ENCODE peak calls at places on chromosomes 16 and 17, in seven cellular contexts. V, Z, G, K, M, T and Y are unnamed samples.

GRCh38 chr16:87628940-87629339 is 26.6 kb downstream of the JPH3 start:
- DNase-seq in M (no peak), G (no peak), K (peak), Z (no peak), V (no peak), T (no peak), Y (no peak)

GRCh38 chr17:72259977-72260376 is 139.2 kb downstream of the SOX9 start:
- DNase-seq in V (no peak), Z (peak), T (no peak), M (no peak), K (no peak), G (no peak), Y (no peak)

GRCh38 chr17:55705847-55706246 is 16.8 kb downstream of the TMEM100 start:
- DNase-seq in K (no peak), G (no peak), Z (no peak), T (no peak), V (no peak), M (no peak), Y (no peak)

GRCh38 chr17:64388961-64389565 is 1.6 kb downstream of the PECAM1 start:
- DNase-seq in Z (no peak), G (no peak), K (no peak), M (no peak), T (no peak), V (no peak), Y (no peak)

GRCh38 chr17:60356947-60357346 is 35.0 kb downstream of the USP32 start:
- DNase-seq in K (no peak), G (no peak), Z (no peak), V (no peak), T (no peak), M (no peak), Y (peak)

GRCh38 chr17:62653831-62654829 is 26.7 kb downstream of the MRC2 start:
- DNase-seq in M (peak), T (peak), Z (peak), K (peak), V (peak), G (peak), Y (peak)

GRCh38 chr17:28570716-28571254 is 539 bp downstream of the PIGS start:
- DNase-seq in T (peak), M (no peak), K (peak), G (no peak), Z (peak), V (peak), Y (peak)

GRCh38 chr17:30396129-30396528 is 17.4 kb downstream of the CPD start:
- DNase-seq in V (no peak), G (no peak), Z (no peak), T (no peak), M (no peak), K (no peak), Y (no peak)

GRCh38 chr17:63223212-63223911 is 222.7 kb downstream of the CYB561 start:
- DNase-seq in G (no peak), V (no peak), K (no peak), Z (no peak), T (no peak), M (no peak), Y (no peak)

GRCh38 chr16:10871157-10871991 is 5.6 kb upstream of the CIITA start:
- DNase-seq in T (peak), K (peak), V (no peak), G (peak), M (peak), Z (peak), Y (no peak)

GRCh38 chr17:5249615-5250014 is 15.0 kb upstream of the SCIMP start:
- DNase-seq in T (peak), K (peak), V (no peak), Z (peak), M (peak), G (peak), Y (peak)

GRCh38 chr17:61179316-61179715 is 220.3 kb upstream of the TBX2 start:
- DNase-seq in K (no peak), T (no peak), M (no peak), V (no peak), Z (no peak), G (no peak), Y (no peak)

GRCh38 chr16:30762991-30763725 is 1.0 kb downstream of the RNF40 start:
- DNase-seq in G (no peak), T (no peak), M (no peak), V (peak), Z (no peak), K (no peak), Y (no peak)

GRCh38 chr16:2208308-2208707 is 2.4 kb downstream of the BRICD5 start:
- DNase-seq in G (no peak), K (no peak), Z (no peak), V (no peak), T (no peak), M (no peak), Y (no peak)

GRCh38 chr17:62965149-62965648 is 836 bp upstream of the TANC2 start:
- DNase-seq in G (no peak), K (peak), Z (no peak), V (no peak), T (no peak), M (no peak), Y (no peak)

GRCh38 chr16:85144026-85144915 is 32.0 kb upstream of the CIBAR2 start:
- DNase-seq in M (no peak), V (no peak), Z (no peak), G (peak), T (no peak), K (no peak), Y (no peak)
- TF ChIP-seq POLR2A in M (no peak), V (no peak), Z (no peak), G (no peak), T (no peak), K (no peak), Y (no peak)

GRCh38 chr17:12667299-12667958 is 1.7 kb downstream of the MYOCD start:
- DNase-seq in G (peak), T (no peak), K (peak), Z (peak), V (peak), M (no peak), Y (peak)
- TF ChIP-seq POLR2A in G (peak), T (no peak), K (no peak), Z (no peak), V (no peak), M (no peak), Y (no peak)

GRCh38 chr16:23757116-23757515 is 2.3 kb downstream of the CHP2 start:
- DNase-seq in G (no peak), K (no peak), Z (no peak), M (no peak), V (no peak), T (no peak), Y (no peak)

GRCh38 chr16:23757937-23758619 is 3.3 kb downstream of the CHP2 start:
- DNase-seq in V (no peak), Z (no peak), G (no peak), K (no peak), M (no peak), T (no peak), Y (no peak)

GRCh38 chr16:23755484-23755809 is 621 bp downstream of the CHP2 start:
- DNase-seq in Z (peak), T (no peak), G (no peak), M (no peak), K (no peak), V (no peak), Y (no peak)

GRCh38 chr16:23753908-23754593 is 775 bp upstream of the CHP2 start:
- DNase-seq in V (no peak), T (no peak), G (no peak), Z (no peak), K (no peak), M (no peak), Y (no peak)

DNA sequence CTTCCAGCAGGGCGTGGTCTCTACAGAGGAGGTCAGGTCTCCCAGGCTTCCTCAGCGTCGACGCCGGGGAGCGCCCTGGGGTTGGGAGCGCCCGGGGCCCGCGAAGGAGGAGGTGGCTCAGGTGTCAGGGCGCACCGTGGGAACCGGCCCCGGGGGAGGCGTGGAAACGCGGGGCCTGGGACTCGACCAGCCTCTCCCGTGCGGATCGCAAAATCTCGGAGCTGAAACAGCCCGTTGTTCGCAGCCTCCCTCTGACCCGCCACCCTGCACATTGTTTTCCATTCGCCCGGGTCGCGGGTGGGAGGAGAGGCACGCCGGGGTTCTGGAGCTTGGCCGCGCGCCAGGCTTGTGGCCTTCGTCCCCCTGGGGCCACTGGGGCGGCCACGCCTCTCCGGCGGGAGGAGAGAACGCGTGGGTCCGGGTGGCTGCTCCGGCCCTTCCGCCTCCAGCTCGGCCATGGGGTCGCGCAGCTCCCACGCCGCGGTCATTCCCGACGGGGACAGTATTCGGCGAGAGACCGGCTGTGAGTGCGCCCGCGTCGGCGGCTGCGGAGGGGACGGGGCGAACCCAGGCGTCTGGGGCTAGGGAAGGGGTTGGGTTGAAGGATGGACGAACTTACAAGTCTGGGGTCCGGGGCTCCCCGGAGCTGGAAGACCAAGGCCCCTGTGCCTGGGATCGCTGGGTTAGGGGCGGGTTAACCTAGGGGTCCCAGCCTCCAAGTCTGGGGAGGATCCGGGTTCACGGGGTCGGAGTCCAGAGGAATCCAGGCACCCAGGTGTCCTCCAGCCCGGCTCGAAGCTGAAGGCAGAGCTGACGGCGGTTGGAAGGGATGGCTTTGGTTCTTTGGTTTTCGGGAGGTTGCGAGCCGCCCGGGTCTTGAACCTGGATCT is at the start of gene CHP2:
- DNase-seq in T (peak), K (no peak), V (no peak), Z (peak), G (peak), M (no peak), Y (no peak)
- TF ChIP-seq POLR2A in T (no peak), K (no peak), V (no peak), Z (peak), G (no peak), M (no peak), Y (no peak)

GRCh38 chr17:44123356-44124117 is at the start of gene HDAC5:
- DNase-seq in M (peak), T (peak), K (peak), G (peak), Z (peak), V (peak), Y (peak)
- TF ChIP-seq POLR2A in M (no peak), T (peak), K (peak), G (peak), Z (no peak), V (peak), Y (peak)

DNA sequence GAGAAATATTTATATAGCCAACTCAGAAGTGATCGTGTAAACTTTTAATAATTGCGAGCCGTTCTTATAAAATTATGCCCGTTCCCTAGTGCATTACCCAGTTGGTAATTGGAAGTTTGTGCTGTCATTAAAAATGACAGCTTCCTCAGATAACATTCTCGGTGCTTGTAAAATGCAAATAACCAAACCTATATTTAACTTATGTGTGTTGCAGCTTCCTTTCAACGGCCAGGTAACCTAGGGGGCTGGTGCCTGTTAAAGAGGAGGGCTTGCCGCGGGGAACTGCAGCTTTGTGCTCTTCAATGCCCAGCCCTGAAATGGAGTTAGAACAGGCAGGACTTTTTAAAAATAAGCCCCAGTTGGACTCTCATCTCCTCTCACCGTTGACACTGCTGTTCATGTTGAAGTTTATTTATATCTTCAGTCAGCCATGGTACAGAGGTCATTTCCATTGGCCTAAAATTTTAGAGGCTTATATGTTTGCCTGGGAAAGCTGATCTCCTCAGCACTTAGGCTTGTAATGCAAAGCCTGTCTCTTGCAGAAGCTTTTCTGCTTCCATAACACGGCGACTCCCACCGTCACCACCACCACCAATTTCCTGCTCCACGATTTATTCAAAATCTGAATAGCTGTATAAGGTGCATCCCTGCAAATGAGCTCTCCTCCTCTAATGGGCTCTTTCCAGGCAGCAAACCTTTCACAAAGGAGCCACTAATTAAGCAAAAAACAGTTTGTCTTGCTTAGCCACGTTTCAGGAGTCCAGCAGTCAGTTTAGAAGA is 74.7 kb downstream of the RPA1 start:
- DNase-seq in K (no peak), V (no peak), T (no peak), G (no peak), M (no peak), Z (no peak), Y (no peak)
- TF ChIP-seq POLR2A in K (no peak), V (no peak), T (no peak), G (no peak), M (no peak), Z (no peak), Y (no peak)

GRCh38 chr16:89246383-89246902 is 28.9 kb downstream of the ZNF778 start:
- DNase-seq in K (no peak), M (no peak), V (no peak), G (no peak), Z (no peak), T (no peak), Y (no peak)

GRCh38 chr16:89244754-89245153 is 27.3 kb downstream of the ZNF778 start:
- DNase-seq in K (no peak), V (no peak), Z (no peak), M (no peak), G (no peak), T (no peak), Y (no peak)

GRCh38 chr16:89248196-89249005 is 30.9 kb downstream of the ZNF778 start:
- DNase-seq in G (no peak), Z (no peak), K (no peak), M (no peak), T (no peak), V (peak), Y (no peak)

GRCh38 chr16:89243664-89244063 is 26.2 kb downstream of the ZNF778 start:
- DNase-seq in K (no peak), G (no peak), T (no peak), M (no peak), Z (no peak), V (no peak), Y (no peak)

DNA sequence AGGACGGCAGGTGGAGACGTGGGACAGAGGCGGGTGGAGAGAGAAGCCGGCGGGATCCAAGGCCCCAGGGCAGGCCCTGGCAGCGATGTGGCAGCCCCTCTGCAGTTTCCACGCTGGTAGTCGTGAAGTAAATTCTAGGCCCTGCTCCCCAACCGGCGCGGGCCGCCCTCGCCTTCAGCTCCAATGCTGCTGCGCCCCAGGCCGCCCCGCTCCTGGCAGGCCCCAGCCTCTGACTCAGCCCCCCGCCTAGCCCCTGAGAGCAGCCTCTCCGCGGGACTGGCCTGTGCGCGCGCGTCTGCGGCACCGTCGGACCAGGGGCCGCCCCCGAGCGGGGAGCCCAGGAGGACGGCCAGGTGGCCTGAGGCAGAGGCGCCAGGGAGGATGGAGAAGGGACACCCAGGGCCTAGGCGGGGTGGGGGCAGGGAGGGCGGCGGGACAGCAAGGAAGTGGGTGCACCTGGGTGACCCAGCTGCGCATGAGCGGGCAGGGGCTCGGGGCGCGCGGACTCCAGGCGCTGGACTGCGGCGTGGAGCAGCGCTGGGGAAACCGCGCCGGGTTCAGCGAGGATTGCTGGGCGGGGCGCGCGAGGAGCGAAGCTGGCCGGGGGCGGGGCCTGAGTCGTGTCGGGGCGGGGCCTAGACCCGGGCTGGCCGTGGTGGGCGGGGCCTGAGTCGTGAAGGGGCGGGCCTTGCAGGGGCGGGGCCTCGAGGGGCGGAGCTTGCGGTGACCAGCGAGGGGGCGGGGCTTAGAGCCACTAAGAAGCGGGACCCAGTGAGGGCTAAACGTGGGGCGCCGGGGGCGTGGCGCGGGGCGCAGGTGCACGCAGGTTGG is 29.6 kb downstream of the ZNF778 start:
- DNase-seq in M (peak), G (peak), V (peak), Z (peak), T (peak), K (peak), Y (peak)
- TF ChIP-seq POLR2A in M (no peak), G (no peak), V (no peak), Z (no peak), T (peak), K (no peak), Y (no peak)

GRCh38 chr17:7351665-7352558 is at the start of gene KCTD11:
- DNase-seq in T (peak), V (peak), M (peak), Z (peak), G (peak), K (peak), Y (peak)
- TF ChIP-seq POLR2A in T (peak), V (peak), M (no peak), Z (peak), G (peak), K (no peak), Y (no peak)

DNA sequence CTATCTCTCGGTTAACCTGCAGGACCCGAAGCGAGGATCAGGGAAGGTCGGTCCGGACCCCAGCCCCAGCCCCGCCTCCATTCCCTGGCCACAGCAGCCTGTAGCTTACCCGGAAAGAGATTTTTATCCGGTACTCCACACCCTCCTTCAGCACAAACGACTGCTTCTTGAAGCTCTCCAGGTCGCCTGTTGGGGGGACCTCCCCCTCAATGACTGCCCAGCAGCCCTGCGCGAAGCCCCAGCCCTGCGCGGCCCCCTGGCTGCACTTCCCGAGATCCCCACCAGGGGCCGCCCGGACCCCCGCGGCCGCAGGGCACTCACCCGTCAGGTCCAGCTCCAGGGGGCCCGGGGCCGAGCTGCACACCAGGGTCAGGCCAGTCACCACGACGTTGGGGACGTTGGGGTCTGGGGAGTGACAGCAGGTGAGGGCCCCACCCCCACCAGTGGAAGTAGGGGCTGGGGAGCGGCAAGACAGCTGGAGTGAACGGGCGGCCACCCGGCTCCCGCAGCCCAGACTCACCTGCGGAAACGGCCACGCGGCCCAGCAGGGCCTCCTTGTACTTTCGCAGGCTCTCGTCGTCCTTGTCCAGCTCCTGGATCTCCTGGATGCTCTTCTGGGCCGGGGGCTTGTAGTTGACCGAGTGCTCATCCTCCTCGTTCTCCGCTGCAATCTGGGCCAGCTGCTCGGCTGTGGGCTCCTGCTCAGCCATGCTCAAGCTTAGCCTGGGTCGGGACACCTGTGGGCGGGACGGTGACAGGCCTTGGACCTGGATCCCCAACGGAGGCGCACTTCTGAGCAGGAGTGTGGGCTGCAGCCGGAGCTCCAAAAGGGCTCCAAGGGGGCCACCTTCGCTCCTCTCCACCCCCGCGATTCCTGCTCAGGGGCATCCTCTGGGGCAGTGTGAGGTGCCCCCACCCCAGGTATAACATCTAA is 1.6 kb downstream of the ARHGDIA start:
- DNase-seq in V (peak), Z (peak), T (peak), K (peak), M (peak), G (no peak), Y (peak)
- TF ChIP-seq POLR2A in V (no peak), Z (no peak), T (peak), K (no peak), M (no peak), G (no peak), Y (no peak)